ENCODE peak calls at places on chromosomes 16 and 17, in six cellular contexts. One of them, this sample, is unnamed.

GRCh38 chr17:68238488-68238887 is 9.4 kb upstream of the AMZ2 start:
- DNase-seq in K562: no peak
- DNase-seq in HCT116: no peak
- DNase-seq in HepG2: no peak
- DNase-seq in GM12878: no peak
- DNase-seq in H1: peak
- DNase-seq in this sample: no peak

GRCh38 chr16:22321340-22322001 is 24.3 kb downstream of the POLR3E start:
- DNase-seq in HCT116: peak
- DNase-seq in H1: peak
- DNase-seq in K562: peak
- DNase-seq in HepG2: peak
- DNase-seq in GM12878: peak
- DNase-seq in this sample: peak

GRCh38 chr17:6752068-6752909 is 3.6 kb upstream of the XAF1 start:
- DNase-seq in GM12878: no peak
- DNase-seq in K562: no peak
- DNase-seq in H1: no peak
- DNase-seq in HCT116: no peak
- DNase-seq in HepG2: peak
- DNase-seq in this sample: no peak

GRCh38 chr16:86665319-86665675 is 86.9 kb downstream of the FOXL1 start:
- DNase-seq in K562: no peak
- DNase-seq in HepG2: peak
- DNase-seq in HCT116: no peak
- DNase-seq in H1: no peak
- DNase-seq in GM12878: peak
- DNase-seq in this sample: no peak

GRCh38 chr17:73307130-73307529 is 4.7 kb downstream of the CDC42EP4 start:
- DNase-seq in HepG2: no peak
- DNase-seq in K562: no peak
- DNase-seq in H1: no peak
- DNase-seq in GM12878: no peak
- DNase-seq in HCT116: no peak
- DNase-seq in this sample: no peak

GRCh38 chr17:82917656-82918345 is 78.0 kb upstream of the ZNF750 start:
- DNase-seq in GM12878: no peak
- DNase-seq in HCT116: no peak
- DNase-seq in HepG2: peak
- DNase-seq in K562: peak
- DNase-seq in H1: peak
- DNase-seq in this sample: no peak

GRCh38 chr16:2237552-2238395 is 1.5 kb downstream of the DNASE1L2 start:
- DNase-seq in HepG2: no peak
- DNase-seq in H1: peak
- DNase-seq in HCT116: no peak
- DNase-seq in K562: no peak
- DNase-seq in GM12878: no peak
- DNase-seq in this sample: no peak

GRCh38 chr16:46949216-46949892 is 24.1 kb downstream of the DNAJA2 start:
- DNase-seq in GM12878: no peak
- DNase-seq in HCT116: no peak
- DNase-seq in K562: no peak
- DNase-seq in HepG2: no peak
- DNase-seq in H1: no peak
- DNase-seq in this sample: no peak

GRCh38 chr16:27214084-27214961 is 11.0 kb downstream of the KDM8 start:
- DNase-seq in HCT116: no peak
- DNase-seq in HepG2: peak
- DNase-seq in K562: no peak
- DNase-seq in GM12878: no peak
- DNase-seq in H1: no peak
- DNase-seq in this sample: no peak

GRCh38 chr16:72228014-72228413 is 56.1 kb upstream of the PMFBP1 start:
- DNase-seq in K562: no peak
- DNase-seq in H1: no peak
- DNase-seq in GM12878: no peak
- DNase-seq in HepG2: no peak
- DNase-seq in HCT116: no peak
- DNase-seq in this sample: peak

GRCh38 chr16:87860553-87861299 is 8.6 kb downstream of the SLC7A5 start:
- DNase-seq in HCT116: no peak
- DNase-seq in K562: peak
- DNase-seq in HepG2: peak
- DNase-seq in GM12878: no peak
- DNase-seq in H1: no peak
- DNase-seq in this sample: no peak

GRCh38 chr16:71591917-71592316 is 15.0 kb upstream of the TAT start:
- DNase-seq in HCT116: no peak
- DNase-seq in HepG2: no peak
- DNase-seq in H1: no peak
- DNase-seq in GM12878: no peak
- DNase-seq in K562: no peak
- DNase-seq in this sample: no peak

GRCh38 chr17:50615818-50616217 is 18.9 kb upstream of the ABCC3 start:
- DNase-seq in HepG2: no peak
- DNase-seq in H1: no peak
- DNase-seq in HCT116: no peak
- DNase-seq in GM12878: no peak
- DNase-seq in K562: no peak
- DNase-seq in this sample: no peak

GRCh38 chr17:29733151-29733550 is 110.4 kb upstream of the CORO6 start:
- DNase-seq in GM12878: no peak
- DNase-seq in H1: no peak
- DNase-seq in K562: no peak
- DNase-seq in HepG2: no peak
- DNase-seq in HCT116: no peak
- DNase-seq in this sample: no peak

GRCh38 chr17:68437979-68438877 is 19.1 kb downstream of the WIPI1 start:
- DNase-seq in HCT116: no peak
- DNase-seq in GM12878: no peak
- DNase-seq in K562: peak
- DNase-seq in HepG2: peak
- DNase-seq in H1: no peak
- DNase-seq in this sample: no peak

GRCh38 chr16:28062261-28063046 is 1.1 kb downstream of the GSG1L start:
- DNase-seq in H1: no peak
- DNase-seq in GM12878: no peak
- DNase-seq in HCT116: no peak
- DNase-seq in HepG2: no peak
- DNase-seq in K562: no peak
- DNase-seq in this sample: no peak

GRCh38 chr17:67679721-67680120 is 38.0 kb upstream of the NOL11 start:
- DNase-seq in K562: no peak
- DNase-seq in H1: no peak
- DNase-seq in GM12878: no peak
- DNase-seq in HepG2: no peak
- DNase-seq in HCT116: no peak
- DNase-seq in this sample: no peak

GRCh38 chr17:82050761-82051641 is 610 bp downstream of the RFNG start:
- DNase-seq in HCT116: no peak
- DNase-seq in GM12878: no peak
- DNase-seq in HepG2: no peak
- DNase-seq in H1: no peak
- DNase-seq in K562: no peak
- DNase-seq in this sample: no peak

GRCh38 chr17:36482611-36483504 is 3.6 kb upstream of the ZNHIT3 start:
- DNase-seq in HCT116: peak
- DNase-seq in GM12878: peak
- DNase-seq in H1: peak
- DNase-seq in K562: peak
- DNase-seq in HepG2: peak
- DNase-seq in this sample: peak

GRCh38 chr17:65561394-65562205 is at the start of gene AXIN2:
- DNase-seq in K562: peak
- DNase-seq in HCT116: peak
- DNase-seq in GM12878: no peak
- DNase-seq in HepG2: peak
- DNase-seq in H1: peak
- DNase-seq in this sample: peak

GRCh38 chr16:68445458-68445857 is 2.9 kb downstream of the SMPD3 start:
- DNase-seq in HepG2: peak
- DNase-seq in HCT116: peak
- DNase-seq in GM12878: peak
- DNase-seq in H1: peak
- DNase-seq in K562: peak
- DNase-seq in this sample: peak

GRCh38 chr17:78746263-78746948 is 35.7 kb downstream of the CYTH1 start:
- DNase-seq in HepG2: peak
- DNase-seq in GM12878: no peak
- DNase-seq in K562: no peak
- DNase-seq in H1: no peak
- DNase-seq in HCT116: no peak
- DNase-seq in this sample: no peak
- TF ChIP-seq ZNF274 in HepG2: no peak
- TF ChIP-seq ZNF274 in GM12878: no peak
- TF ChIP-seq ZNF274 in K562: no peak
- TF ChIP-seq ZNF274 in H1: no peak
- TF ChIP-seq ZNF274 in HCT116: no peak
- TF ChIP-seq ZNF274 in this sample: no peak

GRCh38 chr17:17367931-17368330 is 64.8 kb downstream of the NT5M start:
- DNase-seq in GM12878: no peak
- DNase-seq in HepG2: no peak
- DNase-seq in K562: no peak
- DNase-seq in HCT116: no peak
- DNase-seq in H1: no peak
- DNase-seq in this sample: no peak
- TF ChIP-seq YY1 in GM12878: no peak
- TF ChIP-seq YY1 in HepG2: no peak
- TF ChIP-seq YY1 in K562: no peak
- TF ChIP-seq YY1 in HCT116: no peak
- TF ChIP-seq YY1 in H1: no peak
- TF ChIP-seq YY1 in this sample: no peak

GRCh38 chr16:50605733-50606430 is 57.7 kb downstream of the NKD1 start:
- DNase-seq in HepG2: no peak
- DNase-seq in GM12878: no peak
- DNase-seq in HCT116: no peak
- DNase-seq in K562: no peak
- DNase-seq in H1: no peak
- DNase-seq in this sample: no peak
- TF ChIP-seq ZNF274 in HepG2: no peak
- TF ChIP-seq ZNF274 in GM12878: no peak
- TF ChIP-seq ZNF274 in HCT116: no peak
- TF ChIP-seq ZNF274 in K562: no peak
- TF ChIP-seq ZNF274 in H1: no peak
- TF ChIP-seq ZNF274 in this sample: no peak

DNA sequence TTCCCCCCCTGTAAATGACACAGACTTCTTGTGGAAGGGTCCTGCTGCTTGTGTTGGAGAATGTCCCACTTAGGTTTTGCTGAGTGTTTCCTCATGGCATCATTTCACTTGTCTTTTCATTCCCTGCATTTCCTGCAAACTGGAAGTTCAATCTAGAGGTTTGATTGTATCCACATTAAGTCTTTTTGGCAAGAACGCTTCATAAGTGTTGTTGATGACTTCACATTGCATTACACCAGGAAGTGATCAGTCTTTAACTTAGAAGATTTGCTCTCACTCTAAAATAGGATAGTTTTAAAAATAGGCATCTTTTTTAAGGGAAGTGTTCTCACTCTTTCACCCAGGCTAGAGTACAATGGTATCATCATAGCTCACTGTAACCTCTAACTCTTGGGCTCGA is 67.2 kb downstream of the RPTOR start:
- DNase-seq in HCT116: no peak
- DNase-seq in HepG2: no peak
- DNase-seq in GM12878: no peak
- DNase-seq in H1: no peak
- DNase-seq in K562: no peak
- DNase-seq in this sample: no peak
- TF ChIP-seq YY1 in HCT116: no peak
- TF ChIP-seq YY1 in HepG2: no peak
- TF ChIP-seq YY1 in GM12878: no peak
- TF ChIP-seq YY1 in H1: no peak
- TF ChIP-seq YY1 in K562: no peak
- TF ChIP-seq YY1 in this sample: no peak

GRCh38 chr16:658679-659571 is 9.0 kb upstream of the RHOT2 start:
- DNase-seq in H1: no peak
- DNase-seq in HepG2: no peak
- DNase-seq in HCT116: no peak
- DNase-seq in K562: no peak
- DNase-seq in GM12878: no peak
- DNase-seq in this sample: no peak

GRCh38 chr16:659618-660017 is 8.3 kb upstream of the RHOT2 start:
- DNase-seq in K562: no peak
- DNase-seq in H1: no peak
- DNase-seq in HepG2: no peak
- DNase-seq in HCT116: no peak
- DNase-seq in GM12878: no peak
- DNase-seq in this sample: no peak

GRCh38 chr16:660459-661183 is 7.3 kb upstream of the RHOT2 start:
- DNase-seq in HepG2: no peak
- DNase-seq in GM12878: peak
- DNase-seq in H1: peak
- DNase-seq in K562: peak
- DNase-seq in HCT116: peak
- DNase-seq in this sample: peak

GRCh38 chr16:661184-661821 is 6.6 kb upstream of the RHOT2 start:
- DNase-seq in HepG2: no peak
- DNase-seq in H1: no peak
- DNase-seq in K562: no peak
- DNase-seq in GM12878: no peak
- DNase-seq in HCT116: no peak
- DNase-seq in this sample: no peak

DNA sequence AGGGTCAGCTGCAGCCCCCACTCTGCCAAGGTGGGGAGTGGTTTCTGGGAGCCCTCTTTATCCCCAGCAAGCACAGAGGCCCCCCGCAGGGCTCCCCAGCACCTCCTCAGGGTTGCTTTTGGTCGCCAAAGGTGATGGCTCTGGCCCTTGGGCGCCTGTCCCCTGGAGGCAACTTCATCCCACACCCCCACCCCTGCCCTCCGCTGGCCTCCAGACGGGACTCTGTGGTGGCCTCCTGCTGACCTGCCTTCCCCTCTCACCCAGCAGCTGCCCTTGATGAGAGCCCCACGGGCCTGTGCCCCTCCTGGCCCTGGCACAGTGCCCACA is 7.8 kb upstream of the RHOT2 start:
- DNase-seq in HCT116: no peak
- DNase-seq in H1: no peak
- DNase-seq in GM12878: no peak
- DNase-seq in K562: no peak
- DNase-seq in HepG2: no peak
- DNase-seq in this sample: no peak
- TF ChIP-seq ZNF274 in HCT116: no peak
- TF ChIP-seq ZNF274 in H1: no peak
- TF ChIP-seq ZNF274 in GM12878: no peak
- TF ChIP-seq ZNF274 in K562: no peak
- TF ChIP-seq ZNF274 in HepG2: no peak
- TF ChIP-seq ZNF274 in this sample: no peak